ENCODE peak calls at places on chromosomes 16 and 17, in four cellular contexts. E, P, O and G are unnamed samples.

GRCh38 chr16:88466175-88466862 is 13.2 kb downstream of the ZFPM1 start:
- DNase-seq in E (no peak), P (no peak), O (no peak), G (no peak)

GRCh38 chr17:28534740-28535375 is 17.6 kb downstream of the UNC119 start:
- DNase-seq in O (no peak), E (no peak), P (no peak), G (no peak)

GRCh38 chr17:69909389-69909788 is 165.6 kb upstream of the KCNJ16 start:
- DNase-seq in P (no peak), O (no peak), E (no peak), G (no peak)

GRCh38 chr17:41718287-41718645 is 6.1 kb downstream of the GAST start:
- DNase-seq in O (no peak), E (no peak), P (no peak), G (no peak)

GRCh38 chr16:65388592-65388991 is 266.7 kb upstream of the CDH11 start:
- DNase-seq in O (peak; percentile 44), P (no peak), E (peak; percentile 80), G (no peak)

GRCh38 chr17:81926451-81927144 is 937 bp downstream of the MAFG start:
- DNase-seq in E (peak; percentile 89), O (peak; percentile 35), P (peak; percentile 9), G (peak; percentile 27)

GRCh38 chr17:37770631-37771518 is 26.0 kb upstream of the HNF1B start:
- DNase-seq in P (no peak), O (no peak), E (peak; percentile 57), G (no peak)

GRCh38 chr16:46972971-46973456 is 460 bp downstream of the DNAJA2 start:
- DNase-seq in P (peak; percentile 60), E (peak; percentile 13), O (no peak), G (peak; percentile 3)

GRCh38 chr17:12765544-12765943 is 23.8 kb upstream of the ARHGAP44 start:
- DNase-seq in E (peak; percentile 80), P (no peak), O (peak; percentile 52), G (no peak)

GRCh38 chr17:50986989-50987660 is 121.0 kb upstream of the TOB1 start:
- DNase-seq in O (peak; percentile 48), E (peak; percentile 22), P (no peak), G (no peak)

GRCh38 chr17:40354191-40355122 is 10.1 kb downstream of the GJD3 start:
- DNase-seq in P (no peak), O (no peak), E (no peak), G (no peak)

GRCh38 chr17:43068570-43069367 is 43.7 kb downstream of the RND2 start:
- DNase-seq in P (no peak), E (peak; percentile 45), O (no peak), G (no peak)

GRCh38 chr16:31061126-31061812 is 12.8 kb downstream of the ZNF668 start:
- DNase-seq in P (no peak), O (no peak), E (no peak), G (no peak)

GRCh38 chr17:39564201-39564828 is 43.4 kb downstream of the NEUROD2 start:
- DNase-seq in P (no peak), O (no peak), E (no peak), G (no peak)

GRCh38 chr16:19717319-19717718 is 708 bp downstream of the KNOP1 start:
- DNase-seq in E (no peak), O (no peak), P (no peak), G (no peak)

GRCh38 chr16:14087590-14088154 is 16.6 kb downstream of the MRTFB start:
- DNase-seq in E (no peak), P (no peak), O (no peak), G (no peak)

GRCh38 chr16:80723981-80724380 is 80.4 kb downstream of the CDYL2 start:
- DNase-seq in P (no peak), O (no peak), E (no peak), G (no peak)